ENCODE peak calls at places on chromosomes 7 and 10, in eight cellular contexts. F, I, Q, Y, R, G, J and L are unnamed samples.

GRCh38 chr10:62580396-62580795 is 206.2 kb downstream of the ZNF365 start:
- DNase-seq in F (no peak), R (peak; percentile 22), I (no peak), G (no peak), Q (peak; percentile 22), Y (peak; percentile 77), J (no peak), L (no peak)

GRCh38 chr10:642186-642890 is 47.1 kb downstream of the DIP2C start:
- DNase-seq in Q (no peak), G (no peak), I (no peak), Y (no peak), R (no peak), F (peak; percentile 54), J (no peak), L (no peak)

GRCh38 chr7:105439174-105439893 is 50.6 kb upstream of the SRPK2 start:
- DNase-seq in G (no peak), R (peak; percentile 65), F (no peak), Q (peak; percentile 34), J (peak; percentile 98), Y (peak; percentile 96), I (no peak), L (peak; percentile 56)

GRCh38 chr10:69051710-69052487 is 36.0 kb upstream of the SRGN start:
- DNase-seq in J (no peak), I (no peak), Y (no peak), R (no peak), G (no peak), Q (no peak), F (no peak), L (no peak)

GRCh38 chr10:43259248-43259980 is 7.5 kb downstream of the RASGEF1A start:
- DNase-seq in Y (no peak), R (no peak), G (peak; percentile 43), I (no peak), Q (no peak), J (no peak), F (no peak), L (no peak)

GRCh38 chr7:151173386-151174245 is 6.1 kb upstream of the GBX1 start:
- DNase-seq in I (no peak), Y (no peak), Q (no peak), J (no peak), R (no peak), F (no peak), G (no peak), L (no peak)

GRCh38 chr7:82156168-82156567 is 287.4 kb downstream of the CACNA2D1 start:
- DNase-seq in J (no peak), R (no peak), I (no peak), G (no peak), F (no peak), Q (no peak), Y (no peak), L (peak; percentile 71)

GRCh38 chr7:50364645-50365044 is 60.1 kb downstream of the IKZF1 start:
- DNase-seq in J (no peak), Q (no peak), R (no peak), F (no peak), G (no peak), I (no peak), Y (no peak), L (no peak)

GRCh38 chr7:157831901-157832810 is 495.4 kb downstream of the DNAJB6 start:
- DNase-seq in Q (no peak), R (no peak), I (no peak), G (peak; percentile 47), J (no peak), Y (no peak), F (no peak), L (no peak)

GRCh38 chr10:122348512-122348911 is 26.0 kb upstream of the PLEKHA1 start:
- DNase-seq in R (no peak), J (peak; percentile 57), F (no peak), Q (no peak), G (no peak), I (no peak), Y (no peak), L (no peak)

GRCh38 chr7:2070151-2070763 is 162.5 kb downstream of the MAD1L1 start:
- DNase-seq in Y (no peak), G (no peak), I (no peak), F (no peak), R (no peak), J (no peak), Q (peak; percentile 19), L (no peak)

GRCh38 chr10:106107711-106108110 is 1056.8 kb downstream of the SORCS1 start:
- DNase-seq in J (peak; percentile 54), R (peak; percentile 29), F (no peak), I (no peak), G (no peak), Y (no peak), Q (peak; percentile 44), L (no peak)

GRCh38 chr10:86763404-86763803 is 7.0 kb downstream of the BMPR1A start:
- DNase-seq in I (no peak), F (no peak), R (no peak), Q (no peak), Y (no peak), J (no peak), G (no peak), L (no peak)

GRCh38 chr7:41817386-41817785 is 114.5 kb upstream of the INHBA start:
- DNase-seq in Q (no peak), Y (peak; percentile 64), F (no peak), J (peak; percentile 71), G (no peak), R (peak; percentile 68), I (no peak), L (no peak)

GRCh38 chr7:30729642-30730041 is 22.3 kb upstream of the INMT start:
- DNase-seq in R (no peak), Q (no peak), I (no peak), Y (no peak), G (no peak), J (no peak), F (no peak), L (no peak)

GRCh38 chr10:118590334-118590733 is 5.1 kb downstream of the PRLHR start:
- DNase-seq in Y (no peak), G (no peak), Q (no peak), R (no peak), I (no peak), F (no peak), J (peak; percentile 69), L (no peak)

GRCh38 chr7:3300221-3300650 is 816 bp upstream of the SDK1 start:
- DNase-seq in Y (no peak), J (no peak), R (no peak), G (no peak), I (no peak), F (peak; percentile 71), Q (no peak), L (peak; percentile 73)

GRCh38 chr10:71270301-71270777 is 48.7 kb upstream of the SLC29A3 start:
- DNase-seq in I (no peak), R (peak; percentile 80), Y (peak; percentile 80), J (peak; percentile 65), Q (peak; percentile 88), G (no peak), F (no peak), L (peak; percentile 92)

GRCh38 chr10:17138450-17139062 is 8.9 kb upstream of the CUBN start:
- DNase-seq in Q (no peak), J (no peak), F (no peak), Y (no peak), R (peak; percentile 52), I (no peak), G (no peak), L (no peak)
- H3K4me3 ChIP-seq in Q (no peak overlapping the region), J (no peak overlapping the region), F (no peak overlapping the region), Y (no peak overlapping the region), R (no peak overlapping the region), I (no peak overlapping the region), G (no peak overlapping the region), L (no peak overlapping the region)

GRCh38 chr7:57425969-57426628 is 23.9 kb upstream of the ZNF716 start:
- DNase-seq in G (no peak), Y (no peak), F (peak; percentile 63), I (no peak), J (no peak), Q (no peak), R (no peak), L (no peak)
- TF ChIP-seq CTCF in G (peak; percentile 41), Y (no peak), F (no peak), I (peak; percentile 40), J (no peak), Q (no peak), R (peak; percentile 13), L (peak; percentile 32)

GRCh38 chr10:104120512-104120902 is 1.5 kb upstream of the SFR1 start:
- DNase-seq in G (no peak), Q (no peak), I (no peak), F (no peak), J (no peak), Y (no peak), R (no peak), L (no peak)
- H3K4me3 ChIP-seq in G (peak overlapping the region; percentile 83), Q (peak overlapping the region; percentile 67), I (peak overlapping the region; percentile 85), F (peak overlapping the region; percentile 84), J (peak overlapping the region; percentile 72), Y (peak overlapping the region; percentile 87), R (peak overlapping the region; percentile 62), L (peak overlapping the region; percentile 92)

GRCh38 chr7:114414151-114415053 is at the start of gene FOXP2:
- DNase-seq in Y (peak; percentile 30), Q (peak; percentile 46), G (no peak), I (no peak), F (no peak), J (peak; percentile 4), R (peak; percentile 56), L (peak; percentile 49)
- TF ChIP-seq CTCF in Y (no peak), Q (no peak), G (no peak), I (no peak), F (no peak), J (no peak), R (no peak), L (no peak)

GRCh38 chr7:45590679-45591057 is 16.5 kb downstream of the ADCY1 start:
- DNase-seq in F (peak; percentile 42), I (no peak), G (no peak), Q (no peak), R (no peak), Y (no peak), J (no peak), L (peak; percentile 56)
- H3K4me3 ChIP-seq in F (no peak overlapping the region), I (no peak overlapping the region), G (no peak overlapping the region), Q (no peak overlapping the region), R (no peak overlapping the region), Y (no peak overlapping the region), J (no peak overlapping the region), L (no peak overlapping the region)

GRCh38 chr7:149598721-149599308 is 101.2 kb upstream of the ZNF746 start:
- DNase-seq in Q (peak; percentile 33), R (peak; percentile 25), J (peak; percentile 69), G (no peak), Y (peak; percentile 52), I (no peak), F (no peak), L (peak; percentile 81)
- TF ChIP-seq CTCF in Q (peak; percentile 67), R (peak; percentile 60), J (peak; percentile 75), G (no peak), Y (peak; percentile 68), I (no peak), F (no peak), L (peak; percentile 76)